ENCODE peak calls at places on chromosomes 11 and 22, in ten cellular contexts. One of them, this sample, is unnamed.
A peak's percentile ranks its signal among the peaks of the same experiment; 100 is the strongest.

GRCh38 chr11:64064374-64065140 is 28.8 kb downstream of the FLRT1 start:
- ATAC-seq in body of pancreas: no peak
- ATAC-seq in T-helper 17 cell: no peak
- ATAC-seq in activated T-cell treated with anti-CD3 and anti-CD28 coated beads, Interleukin-2, amount 50 U/mL, for 4 hours: no peak
- ATAC-seq in activated T-helper 17 cell treated with anti-CD3 and anti-CD28 coated beads, Interleukin-2, amount 50 U/mL, for 72 hours: no peak
- ATAC-seq in GM23338: no peak
- ATAC-seq in left lung: no peak
- ATAC-seq in sciatic nerve: no peak
- ATAC-seq in PC-3: no peak
- ATAC-seq in T-cell: no peak
- ATAC-seq in this sample: no peak

GRCh38 chr11:2194877-2195755 is 23.5 kb upstream of the TH start:
- ATAC-seq in body of pancreas: peak; percentile 24
- ATAC-seq in T-helper 17 cell: peak; percentile 43
- ATAC-seq in activated T-cell treated with anti-CD3 and anti-CD28 coated beads, Interleukin-2, amount 50 U/mL, for 4 hours: peak; percentile 48
- ATAC-seq in activated T-helper 17 cell treated with anti-CD3 and anti-CD28 coated beads, Interleukin-2, amount 50 U/mL, for 72 hours: no peak
- ATAC-seq in GM23338: peak; percentile 63
- ATAC-seq in left lung: peak; percentile 34
- ATAC-seq in sciatic nerve: no peak
- ATAC-seq in PC-3: peak; percentile 60
- ATAC-seq in T-cell: no peak
- ATAC-seq in this sample: no peak

GRCh38 chr11:86063536-86063935 is 5.3 kb downstream of the PICALM start:
- ATAC-seq in body of pancreas: no peak
- ATAC-seq in T-helper 17 cell: no peak
- ATAC-seq in activated T-cell treated with anti-CD3 and anti-CD28 coated beads, Interleukin-2, amount 50 U/mL, for 4 hours: no peak
- ATAC-seq in activated T-helper 17 cell treated with anti-CD3 and anti-CD28 coated beads, Interleukin-2, amount 50 U/mL, for 72 hours: no peak
- ATAC-seq in GM23338: no peak
- ATAC-seq in left lung: no peak
- ATAC-seq in sciatic nerve: no peak
- ATAC-seq in PC-3: no peak
- ATAC-seq in T-cell: no peak
- ATAC-seq in this sample: no peak

GRCh38 chr11:116366451-116366850 is 406.3 kb downstream of the BUD13 start:
- ATAC-seq in body of pancreas: no peak
- ATAC-seq in T-helper 17 cell: no peak
- ATAC-seq in activated T-cell treated with anti-CD3 and anti-CD28 coated beads, Interleukin-2, amount 50 U/mL, for 4 hours: no peak
- ATAC-seq in activated T-helper 17 cell treated with anti-CD3 and anti-CD28 coated beads, Interleukin-2, amount 50 U/mL, for 72 hours: no peak
- ATAC-seq in GM23338: peak; percentile 70
- ATAC-seq in left lung: no peak
- ATAC-seq in sciatic nerve: no peak
- ATAC-seq in PC-3: no peak
- ATAC-seq in T-cell: no peak
- ATAC-seq in this sample: no peak

GRCh38 chr22:42249831-42250230 is 20.6 kb downstream of the TCF20 start:
- ATAC-seq in body of pancreas: no peak
- ATAC-seq in T-helper 17 cell: no peak
- ATAC-seq in activated T-cell treated with anti-CD3 and anti-CD28 coated beads, Interleukin-2, amount 50 U/mL, for 4 hours: no peak
- ATAC-seq in activated T-helper 17 cell treated with anti-CD3 and anti-CD28 coated beads, Interleukin-2, amount 50 U/mL, for 72 hours: no peak
- ATAC-seq in GM23338: no peak
- ATAC-seq in left lung: no peak
- ATAC-seq in sciatic nerve: no peak
- ATAC-seq in PC-3: no peak
- ATAC-seq in T-cell: no peak
- ATAC-seq in this sample: no peak

GRCh38 chr22:26259510-26259909 is 90.2 kb downstream of the SEZ6L start:
- ATAC-seq in body of pancreas: no peak
- ATAC-seq in T-helper 17 cell: no peak
- ATAC-seq in activated T-cell treated with anti-CD3 and anti-CD28 coated beads, Interleukin-2, amount 50 U/mL, for 4 hours: no peak
- ATAC-seq in activated T-helper 17 cell treated with anti-CD3 and anti-CD28 coated beads, Interleukin-2, amount 50 U/mL, for 72 hours: no peak
- ATAC-seq in GM23338: peak; percentile 97
- ATAC-seq in left lung: no peak
- ATAC-seq in sciatic nerve: no peak
- ATAC-seq in PC-3: no peak
- ATAC-seq in T-cell: no peak
- ATAC-seq in this sample: no peak

GRCh38 chr11:111301004-111301839 is 2.9 kb downstream of the POU2AF3 start:
- ATAC-seq in body of pancreas: no peak
- ATAC-seq in T-helper 17 cell: no peak
- ATAC-seq in activated T-cell treated with anti-CD3 and anti-CD28 coated beads, Interleukin-2, amount 50 U/mL, for 4 hours: no peak
- ATAC-seq in activated T-helper 17 cell treated with anti-CD3 and anti-CD28 coated beads, Interleukin-2, amount 50 U/mL, for 72 hours: no peak
- ATAC-seq in GM23338: no peak
- ATAC-seq in left lung: no peak
- ATAC-seq in sciatic nerve: no peak
- ATAC-seq in PC-3: no peak
- ATAC-seq in T-cell: no peak
- ATAC-seq in this sample: peak; percentile 54

GRCh38 chr11:115193931-115194797 is 310.1 kb downstream of the CADM1 start:
- ATAC-seq in body of pancreas: no peak
- ATAC-seq in T-helper 17 cell: no peak
- ATAC-seq in activated T-cell treated with anti-CD3 and anti-CD28 coated beads, Interleukin-2, amount 50 U/mL, for 4 hours: peak; percentile 57
- ATAC-seq in activated T-helper 17 cell treated with anti-CD3 and anti-CD28 coated beads, Interleukin-2, amount 50 U/mL, for 72 hours: peak; percentile 77
- ATAC-seq in GM23338: peak; percentile 32
- ATAC-seq in left lung: peak; percentile 20
- ATAC-seq in sciatic nerve: no peak
- ATAC-seq in PC-3: no peak
- ATAC-seq in T-cell: no peak
- ATAC-seq in this sample: peak; percentile 81

GRCh38 chr11:24383137-24383536 is 113.7 kb upstream of the LUZP2 start:
- ATAC-seq in body of pancreas: no peak
- ATAC-seq in T-helper 17 cell: no peak
- ATAC-seq in activated T-cell treated with anti-CD3 and anti-CD28 coated beads, Interleukin-2, amount 50 U/mL, for 4 hours: no peak
- ATAC-seq in activated T-helper 17 cell treated with anti-CD3 and anti-CD28 coated beads, Interleukin-2, amount 50 U/mL, for 72 hours: no peak
- ATAC-seq in GM23338: no peak
- ATAC-seq in left lung: no peak
- ATAC-seq in sciatic nerve: no peak
- ATAC-seq in PC-3: no peak
- ATAC-seq in T-cell: no peak
- ATAC-seq in this sample: no peak